ENCODE peak calls at places on chromosomes 12 and 14, in six cellular contexts. One of them, this sample, is unnamed.

GRCh38 chr12:30019386-30020140 is 235.8 kb upstream of the TMTC1 start:
- DNase-seq in tibial nerve: no peak
- DNase-seq in A549: no peak
- DNase-seq in gastrocnemius medialis: no peak
- DNase-seq in esophagus squamous epithelium: no peak
- DNase-seq in ovary: no peak
- DNase-seq in this sample: no peak

GRCh38 chr14:51605575-51605974 is 46.1 kb upstream of the FRMD6 start:
- DNase-seq in tibial nerve: no peak
- DNase-seq in A549: no peak
- DNase-seq in gastrocnemius medialis: no peak
- DNase-seq in esophagus squamous epithelium: no peak
- DNase-seq in ovary: no peak
- DNase-seq in this sample: no peak

GRCh38 chr14:72607386-72608125 is 286.3 kb downstream of the DPF3 start:
- DNase-seq in tibial nerve: no peak
- DNase-seq in A549: no peak
- DNase-seq in gastrocnemius medialis: no peak
- DNase-seq in esophagus squamous epithelium: no peak
- DNase-seq in ovary: no peak
- DNase-seq in this sample: no peak

GRCh38 chr12:68611094-68611818 is 557 bp downstream of the RAP1B start:
- DNase-seq in tibial nerve: peak
- DNase-seq in A549: peak
- DNase-seq in gastrocnemius medialis: peak
- DNase-seq in esophagus squamous epithelium: no peak
- DNase-seq in ovary: peak
- DNase-seq in this sample: peak

GRCh38 chr14:20799955-20800544 is 2.6 kb downstream of the RNASE1 start:
- DNase-seq in tibial nerve: no peak
- DNase-seq in A549: no peak
- DNase-seq in gastrocnemius medialis: no peak
- DNase-seq in esophagus squamous epithelium: peak
- DNase-seq in ovary: no peak
- DNase-seq in this sample: no peak

GRCh38 chr14:55074662-55075061 is 23.2 kb downstream of the MAPK1IP1L start:
- DNase-seq in tibial nerve: no peak
- DNase-seq in A549: no peak
- DNase-seq in gastrocnemius medialis: no peak
- DNase-seq in esophagus squamous epithelium: no peak
- DNase-seq in ovary: no peak
- DNase-seq in this sample: no peak

GRCh38 chr12:71947645-71948105 is 9.0 kb downstream of the TPH2 start:
- DNase-seq in tibial nerve: no peak
- DNase-seq in A549: no peak
- DNase-seq in gastrocnemius medialis: peak
- DNase-seq in esophagus squamous epithelium: no peak
- DNase-seq in ovary: no peak
- DNase-seq in this sample: no peak

GRCh38 chr14:63438065-63438757 is 105.0 kb downstream of the PPP2R5E start:
- DNase-seq in tibial nerve: no peak
- DNase-seq in A549: peak
- DNase-seq in gastrocnemius medialis: no peak
- DNase-seq in esophagus squamous epithelium: no peak
- DNase-seq in ovary: peak
- DNase-seq in this sample: peak

GRCh38 chr14:80988742-80989429 is 33.5 kb downstream of the TSHR start:
- DNase-seq in tibial nerve: no peak
- DNase-seq in A549: no peak
- DNase-seq in gastrocnemius medialis: no peak
- DNase-seq in esophagus squamous epithelium: no peak
- DNase-seq in ovary: no peak
- DNase-seq in this sample: no peak

GRCh38 chr12:79119796-79120195 is 255.2 kb downstream of the SYT1 start:
- DNase-seq in tibial nerve: no peak
- DNase-seq in A549: no peak
- DNase-seq in gastrocnemius medialis: no peak
- DNase-seq in esophagus squamous epithelium: no peak
- DNase-seq in ovary: no peak
- DNase-seq in this sample: no peak

GRCh38 chr14:89702151-89702936 is 252.2 kb downstream of the EFCAB11 start:
- DNase-seq in tibial nerve: no peak
- DNase-seq in A549: no peak
- DNase-seq in gastrocnemius medialis: no peak
- DNase-seq in esophagus squamous epithelium: no peak
- DNase-seq in ovary: peak
- DNase-seq in this sample: no peak

GRCh38 chr12:30026621-30027234 is 243.0 kb upstream of the TMTC1 start:
- DNase-seq in tibial nerve: no peak
- DNase-seq in A549: no peak
- DNase-seq in gastrocnemius medialis: no peak
- DNase-seq in esophagus squamous epithelium: no peak
- DNase-seq in ovary: no peak
- DNase-seq in this sample: no peak

GRCh38 chr12:66879392-66879791 is 200.5 kb upstream of the GRIP1 start:
- DNase-seq in tibial nerve: no peak
- DNase-seq in A549: no peak
- DNase-seq in gastrocnemius medialis: no peak
- DNase-seq in esophagus squamous epithelium: no peak
- DNase-seq in ovary: no peak
- DNase-seq in this sample: no peak

GRCh38 chr12:46490635-46491034 is 118.1 kb upstream of the SLC38A2 start:
- DNase-seq in tibial nerve: no peak
- DNase-seq in A549: no peak
- DNase-seq in gastrocnemius medialis: no peak
- DNase-seq in esophagus squamous epithelium: no peak
- DNase-seq in ovary: no peak
- DNase-seq in this sample: no peak

GRCh38 chr12:1013618-1014489 is 22.8 kb downstream of the ERC1 start:
- DNase-seq in tibial nerve: no peak
- DNase-seq in A549: no peak
- DNase-seq in gastrocnemius medialis: no peak
- DNase-seq in esophagus squamous epithelium: no peak
- DNase-seq in ovary: no peak
- DNase-seq in this sample: no peak

GRCh38 chr14:20412422-20412821 is 879 bp downstream of the TEP1 start:
- DNase-seq in tibial nerve: no peak
- DNase-seq in A549: no peak
- DNase-seq in gastrocnemius medialis: no peak
- DNase-seq in esophagus squamous epithelium: no peak
- DNase-seq in ovary: no peak
- DNase-seq in this sample: no peak

GRCh38 chr12:20527396-20528154 is 159.2 kb downstream of the PDE3A start:
- DNase-seq in tibial nerve: no peak
- DNase-seq in A549: peak
- DNase-seq in gastrocnemius medialis: no peak
- DNase-seq in esophagus squamous epithelium: no peak
- DNase-seq in ovary: no peak
- DNase-seq in this sample: no peak

GRCh38 chr14:40221428-40221827 is 789.2 kb upstream of the FBXO33 start:
- DNase-seq in tibial nerve: no peak
- DNase-seq in A549: no peak
- DNase-seq in gastrocnemius medialis: no peak
- DNase-seq in esophagus squamous epithelium: no peak
- DNase-seq in ovary: no peak
- DNase-seq in this sample: peak

GRCh38 chr14:71377099-71377498 is 469.8 kb downstream of the PCNX1 start:
- DNase-seq in tibial nerve: no peak
- DNase-seq in A549: no peak
- DNase-seq in gastrocnemius medialis: no peak
- DNase-seq in esophagus squamous epithelium: no peak
- DNase-seq in ovary: no peak
- DNase-seq in this sample: no peak

GRCh38 chr12:4824415-4824814 is 85.3 kb upstream of the KCNA1 start:
- DNase-seq in tibial nerve: no peak
- DNase-seq in A549: peak
- DNase-seq in gastrocnemius medialis: no peak
- DNase-seq in esophagus squamous epithelium: no peak
- DNase-seq in ovary: no peak
- DNase-seq in this sample: no peak

GRCh38 chr12:80230068-80230467 is 130.7 kb downstream of the OTOGL start:
- DNase-seq in tibial nerve: no peak
- DNase-seq in A549: no peak
- DNase-seq in gastrocnemius medialis: no peak
- DNase-seq in esophagus squamous epithelium: no peak
- DNase-seq in ovary: no peak
- DNase-seq in this sample: no peak

GRCh38 chr14:35341454-35342159 is 49.4 kb downstream of the PSMA6 start:
- DNase-seq in tibial nerve: peak
- DNase-seq in A549: peak
- DNase-seq in gastrocnemius medialis: peak
- DNase-seq in esophagus squamous epithelium: peak
- DNase-seq in ovary: peak
- DNase-seq in this sample: peak

GRCh38 chr14:63174760-63175191 is 29.5 kb upstream of the RHOJ start:
- DNase-seq in tibial nerve: no peak
- DNase-seq in A549: peak
- DNase-seq in gastrocnemius medialis: no peak
- DNase-seq in esophagus squamous epithelium: no peak
- DNase-seq in ovary: no peak
- DNase-seq in this sample: peak

GRCh38 chr12:90321369-90321768 is 612.7 kb upstream of the ATP2B1 start:
- DNase-seq in tibial nerve: no peak
- DNase-seq in A549: no peak
- DNase-seq in gastrocnemius medialis: no peak
- DNase-seq in esophagus squamous epithelium: no peak
- DNase-seq in ovary: no peak
- DNase-seq in this sample: no peak

GRCh38 chr12:47975816-47976215 is 12.4 kb downstream of the TMEM106C start:
- DNase-seq in tibial nerve: no peak
- DNase-seq in A549: no peak
- DNase-seq in gastrocnemius medialis: no peak
- DNase-seq in esophagus squamous epithelium: no peak
- DNase-seq in ovary: no peak
- DNase-seq in this sample: no peak

GRCh38 chr14:35535794-35536112 is 1.8 kb downstream of the INSM2 start:
- DNase-seq in tibial nerve: no peak
- DNase-seq in A549: no peak
- DNase-seq in gastrocnemius medialis: no peak
- DNase-seq in esophagus squamous epithelium: no peak
- DNase-seq in ovary: no peak
- DNase-seq in this sample: no peak

GRCh38 chr12:112988224-112988623 is 9.9 kb downstream of the OAS2 start:
- DNase-seq in tibial nerve: no peak
- DNase-seq in A549: no peak
- DNase-seq in gastrocnemius medialis: no peak
- DNase-seq in esophagus squamous epithelium: no peak
- DNase-seq in ovary: no peak
- DNase-seq in this sample: no peak

DNA sequence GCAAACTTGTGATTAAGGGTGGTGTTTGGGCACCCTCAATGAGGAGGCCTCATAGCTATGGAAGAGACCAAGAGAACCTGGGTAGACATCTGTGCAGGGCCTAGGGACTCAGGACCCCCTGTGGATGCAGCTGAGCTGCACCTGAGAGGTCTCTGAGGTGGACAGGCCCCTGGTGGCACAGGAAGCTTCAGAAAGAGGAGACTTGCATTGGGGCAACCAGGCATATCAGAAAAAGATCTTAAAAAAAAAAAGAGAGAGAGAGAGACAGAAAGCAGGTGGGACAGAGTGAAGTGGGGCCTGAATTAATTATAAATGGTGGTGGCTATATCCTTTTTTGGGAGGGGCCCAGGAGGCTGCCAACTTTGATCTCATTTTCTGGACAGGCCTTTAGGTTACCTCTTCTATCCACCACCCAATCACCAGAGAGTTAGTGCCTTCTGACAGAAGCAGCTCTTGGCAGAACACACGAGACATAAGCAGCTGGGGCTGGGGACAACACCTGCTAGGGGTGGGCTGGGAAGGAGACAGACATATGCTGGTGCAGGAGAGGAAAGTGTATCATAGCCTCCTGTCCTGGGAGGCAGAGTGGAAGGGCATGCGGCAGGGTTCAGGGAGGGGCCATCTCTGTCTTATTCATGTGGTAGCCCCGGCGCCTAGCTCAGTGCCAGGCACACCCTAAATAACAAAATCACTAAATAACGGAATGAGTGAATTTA is 46.6 kb upstream of the ATP23 start:
- DNase-seq in tibial nerve: no peak
- DNase-seq in A549: no peak
- DNase-seq in gastrocnemius medialis: peak
- DNase-seq in esophagus squamous epithelium: no peak
- DNase-seq in ovary: no peak
- DNase-seq in this sample: no peak
- H3K4me3 ChIP-seq in tibial nerve: peak
- H3K4me3 ChIP-seq in A549: no peak
- H3K4me3 ChIP-seq in gastrocnemius medialis: no peak
- H3K4me3 ChIP-seq in esophagus squamous epithelium: peak
- H3K4me3 ChIP-seq in ovary: peak
- H3K4me3 ChIP-seq in this sample: no peak

GRCh38 chr12:125424909-125425308 is 359.7 kb downstream of the AACS start:
- DNase-seq in tibial nerve: no peak
- DNase-seq in A549: no peak
- DNase-seq in gastrocnemius medialis: no peak
- DNase-seq in esophagus squamous epithelium: no peak
- DNase-seq in ovary: no peak
- DNase-seq in this sample: no peak
- H3K27ac ChIP-seq in tibial nerve: no peak
- H3K27ac ChIP-seq in A549: no peak
- H3K27ac ChIP-seq in gastrocnemius medialis: no peak
- H3K27ac ChIP-seq in esophagus squamous epithelium: no peak
- H3K27ac ChIP-seq in ovary: no peak
- H3K27ac ChIP-seq in this sample: no peak

GRCh38 chr12:121800694-121801600 is 2.9 kb upstream of the SETD1B start:
- DNase-seq in tibial nerve: peak
- DNase-seq in A549: no peak
- DNase-seq in gastrocnemius medialis: no peak
- DNase-seq in esophagus squamous epithelium: no peak
- DNase-seq in ovary: peak
- DNase-seq in this sample: peak
- TF ChIP-seq POLR2A in tibial nerve: no peak
- TF ChIP-seq POLR2A in A549: peak
- TF ChIP-seq POLR2A in gastrocnemius medialis: no peak
- TF ChIP-seq POLR2A in esophagus squamous epithelium: no peak
- TF ChIP-seq POLR2A in ovary: peak
- TF ChIP-seq POLR2A in this sample: peak

GRCh38 chr14:60229614-60230013 is 19.4 kb upstream of the PPM1A start:
- DNase-seq in tibial nerve: no peak
- DNase-seq in A549: no peak
- DNase-seq in gastrocnemius medialis: no peak
- DNase-seq in esophagus squamous epithelium: no peak
- DNase-seq in ovary: no peak
- DNase-seq in this sample: no peak
- H3K4me3 ChIP-seq in tibial nerve: no peak
- H3K4me3 ChIP-seq in A549: no peak
- H3K4me3 ChIP-seq in gastrocnemius medialis: no peak
- H3K4me3 ChIP-seq in esophagus squamous epithelium: no peak
- H3K4me3 ChIP-seq in ovary: no peak
- H3K4me3 ChIP-seq in this sample: no peak

This sample was measured in prostate gland.